ENCODE peak calls at places on chromosomes 7 and 10, in eight cellular contexts. B, E, S, F, K, Q, D and P are unnamed samples. For H3K4me1, the result is how much of the 10 kb centered on the place peaks cover.

GRCh38 chr7:76202666-76203030 is 952 bp downstream of the SRRM3 start:
- DNase-seq in E (no peak), B (no peak), K (no peak), D (no peak), S (no peak), Q (no peak), F (no peak), P (no peak)

GRCh38 chr10:131949041-131949862 is 32.5 kb downstream of the BNIP3 start:
- DNase-seq in B (no peak), Q (peak), E (no peak), S (no peak), K (no peak), F (no peak), D (no peak), P (no peak)

GRCh38 chr10:101380353-101381017 is 26.5 kb downstream of the BTRC start:
- DNase-seq in D (no peak), F (no peak), S (peak), Q (no peak), K (no peak), B (peak), E (no peak), P (no peak)

GRCh38 chr10:122422266-122422980 is 32.0 kb upstream of the ARMS2 start:
- DNase-seq in F (no peak), Q (no peak), D (no peak), S (no peak), B (no peak), K (no peak), E (no peak), P (no peak)

GRCh38 chr10:93379366-93380042 is 102.6 kb downstream of the MYOF start:
- DNase-seq in E (no peak), F (peak), B (peak), D (no peak), K (peak), S (no peak), Q (no peak), P (no peak)

GRCh38 chr10:48605786-48606529 is 1.1 kb upstream of the ARHGAP22 start:
- DNase-seq in S (no peak), F (peak), K (no peak), B (peak), Q (no peak), D (no peak), E (no peak), P (no peak)

GRCh38 chr7:47534322-47535032 is 47.4 kb downstream of the TNS3 start:
- DNase-seq in B (peak), F (no peak), D (no peak), S (no peak), E (peak), Q (no peak), K (no peak), P (no peak)

GRCh38 chr7:13845601-13846000 is 143.9 kb downstream of the ETV1 start:
- DNase-seq in F (no peak), Q (no peak), K (no peak), D (no peak), B (no peak), S (no peak), E (no peak), P (no peak)

GRCh38 chr10:81873932-81874816 is 820 bp upstream of the NRG3 start:
- DNase-seq in D (no peak), B (peak), K (no peak), S (peak), F (no peak), E (no peak), Q (peak), P (peak)

GRCh38 chr7:7257899-7258692 is 75.8 kb downstream of the C1GALT1 start:
- DNase-seq in D (peak), F (peak), E (peak), K (no peak), Q (no peak), S (no peak), B (no peak), P (no peak)

GRCh38 chr7:70093496-70093895 is 495.2 kb downstream of the AUTS2 start:
- DNase-seq in S (no peak), E (no peak), Q (peak), K (no peak), B (peak), D (no peak), F (no peak), P (no peak)

GRCh38 chr7:2720024-2720423 is 32.0 kb downstream of the AMZ1 start:
- DNase-seq in Q (no peak), F (no peak), E (no peak), S (no peak), K (no peak), D (no peak), B (no peak), P (no peak)

GRCh38 chr7:138825049-138825721 is 27.2 kb upstream of the ATP6V0A4 start:
- DNase-seq in S (no peak), F (no peak), K (no peak), B (no peak), Q (no peak), E (no peak), D (no peak), P (no peak)

GRCh38 chr7:132090444-132090843 is 485.8 kb downstream of the PLXNA4 start:
- DNase-seq in Q (no peak), K (no peak), B (no peak), E (no peak), S (no peak), F (no peak), D (no peak), P (no peak)

GRCh38 chr10:74983383-74983782 is 128.1 kb upstream of the SAMD8 start:
- DNase-seq in D (no peak), F (no peak), E (no peak), K (no peak), Q (no peak), S (no peak), B (no peak), P (no peak)
- H3K4me1 ChIP-seq in D (under half), F (half or more), E (under half), K (under half), Q (under half), S (under half), B (under half), P (under half)

DNA sequence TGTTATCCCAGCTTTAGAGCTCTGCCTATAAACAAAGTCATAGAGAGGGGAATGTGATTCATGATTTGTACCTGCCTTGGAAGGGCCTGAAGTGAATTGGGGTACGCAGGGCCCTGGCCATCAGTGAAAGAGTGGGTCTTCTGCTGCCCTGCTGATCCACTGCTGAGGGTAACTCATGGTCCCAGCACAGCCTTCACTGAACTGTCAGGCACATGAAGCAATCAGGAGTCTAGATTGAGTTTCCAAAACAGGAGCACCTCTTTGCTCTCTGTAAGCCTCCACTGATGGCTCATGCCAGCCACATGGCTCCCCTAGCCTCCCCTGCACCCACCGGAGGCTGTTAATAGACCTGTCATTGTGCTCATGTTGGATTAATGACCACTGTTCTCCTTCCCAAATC is 217.6 kb downstream of the KCNMA1 start:
- DNase-seq in D (no peak), K (no peak), B (no peak), S (no peak), E (no peak), Q (no peak), F (no peak), P (no peak)
- H3K4me1 ChIP-seq in D (under half), K (under half), B (under half), S (under half), E (under half), Q (half or more), F (half or more), P (under half)

GRCh38 chr7:23014681-23015080 is 751 bp upstream of the HYCC1 start:
- DNase-seq in K (no peak), Q (no peak), E (peak), B (no peak), S (no peak), D (no peak), F (no peak), P (no peak)

GRCh38 chr7:23011222-23011924 is 2.6 kb downstream of the HYCC1 start:
- DNase-seq in S (no peak), B (no peak), F (no peak), Q (no peak), D (no peak), E (no peak), K (no peak), P (no peak)

GRCh38 chr7:23013715-23014649 is at the start of gene HYCC1:
- DNase-seq in B (peak), D (peak), Q (peak), S (peak), K (peak), E (peak), F (peak), P (peak)

GRCh38 chr7:23012797-23013714 is 874 bp downstream of the HYCC1 start:
- DNase-seq in S (peak), D (peak), F (no peak), B (peak), Q (peak), E (peak), K (peak), P (peak)

DNA sequence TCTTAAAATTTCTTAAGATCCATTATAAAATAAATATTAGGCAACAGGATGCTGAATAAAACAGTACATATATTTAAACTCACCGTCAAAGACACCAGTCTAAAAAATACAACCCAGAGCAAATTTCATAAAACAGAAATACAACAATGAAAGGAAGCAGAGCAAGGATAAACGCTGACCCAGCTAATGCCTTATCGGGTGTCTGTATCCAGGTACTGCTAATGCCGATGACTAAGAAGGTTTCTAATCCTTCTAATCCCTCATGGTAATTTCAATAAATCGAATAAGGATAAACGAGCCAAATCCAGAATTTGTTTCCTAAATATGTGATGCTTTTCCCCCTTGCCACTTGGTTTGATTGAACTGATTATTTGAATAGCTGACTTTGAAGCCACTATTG is 1.7 kb downstream of the HYCC1 start:
- DNase-seq in B (no peak), E (no peak), F (no peak), D (no peak), Q (no peak), K (no peak), S (no peak), P (no peak)
- H3K4me1 ChIP-seq in B (half or more), E (half or more), F (half or more), D (under half), Q (under half), K (under half), S (under half), P (half or more)

DNA sequence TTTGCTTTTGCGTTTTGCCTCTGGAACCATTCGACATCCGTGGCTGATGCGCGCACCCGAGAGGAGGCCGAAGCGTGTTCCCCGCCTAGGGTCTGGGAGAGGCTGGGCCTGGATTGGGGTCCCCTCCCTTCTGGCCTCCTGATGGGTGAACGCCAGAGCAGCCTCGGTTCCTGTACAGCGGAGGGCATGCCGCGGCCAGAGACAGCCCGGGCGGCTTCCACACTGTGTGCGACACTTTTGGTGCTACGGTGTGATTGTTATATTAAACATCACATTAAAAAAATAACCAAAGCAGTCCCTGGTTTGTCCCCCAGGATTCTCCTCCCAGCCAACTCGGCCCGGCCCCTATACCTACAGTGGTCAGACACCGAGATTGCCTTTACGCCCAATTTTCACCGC is 3.7 kb upstream of the HOXA7 start:
- DNase-seq in E (no peak), B (no peak), Q (no peak), K (no peak), S (no peak), F (no peak), D (peak), P (peak)
- H3K4me1 ChIP-seq in E (under half), B (under half), Q (under half), K (under half), S (half or more), F (under half), D (under half), P (under half)

GRCh38 chr7:125645770-125646169 is 716.1 kb upstream of the POT1 start:
- DNase-seq in B (no peak), F (no peak), D (no peak), K (no peak), Q (no peak), S (no peak), E (no peak), P (no peak)
- H3K4me1 ChIP-seq in B (under half), F (under half), D (under half), K (under half), Q (under half), S (under half), E (under half), P (under half)

GRCh38 chr10:29324220-29324831 is 35.5 kb downstream of the LYZL1 start:
- DNase-seq in B (no peak), D (no peak), Q (no peak), K (no peak), S (no peak), F (no peak), E (no peak), P (no peak)
- H3K4me1 ChIP-seq in B (under half), D (under half), Q (under half), K (under half), S (under half), F (under half), E (under half), P (under half)

GRCh38 chr10:114716811-114717404 is 58.8 kb upstream of the ABLIM1 start:
- DNase-seq in D (no peak), B (no peak), S (no peak), K (no peak), E (no peak), Q (no peak), F (no peak), P (no peak)
- H3K4me1 ChIP-seq in D (under half), B (under half), S (under half), K (under half), E (under half), Q (under half), F (under half), P (under half)